ENCODE peak calls at places on chromosomes 16 and 17, in six cellular contexts. Z is activated effector memory CD4-positive, alpha-beta T cell treated with Interleukin-2 at 50 U/mL for 16 hours; I is OCI-LY7; S is NCI-H460; B is HEK293T; P is PC-3. N is an unnamed sample.

GRCh38 chr16:47037746-47038458 is 64.4 kb upstream of the DNAJA2 start:
- DNase-seq in B (peak; percentile 92), I (peak; percentile 88), Z (peak; percentile 84), P (peak; percentile 75), S (peak; percentile 75), N (peak; percentile 89)

GRCh38 chr17:17820457-17821158 is 16.2 kb downstream of the SREBF1 start:
- DNase-seq in B (no peak), S (no peak), I (no peak), P (no peak), Z (no peak), N (no peak)

GRCh38 chr16:2275476-2276450 is 7.8 kb upstream of the RNPS1 start:
- DNase-seq in S (no peak), P (no peak), B (no peak), I (no peak), Z (no peak), N (no peak)

GRCh38 chr17:8963665-8964258 is 1.7 kb downstream of the PIK3R5 start:
- DNase-seq in P (no peak), Z (no peak), S (no peak), B (no peak), I (no peak), N (no peak)

GRCh38 chr16:78742501-78743283 is 643.2 kb downstream of the WWOX start:
- DNase-seq in I (peak; percentile 13), P (no peak), B (peak; percentile 43), Z (peak; percentile 78), S (no peak), N (no peak)

GRCh38 chr17:340074-340473 is 12.5 kb downstream of the RPH3AL start:
- DNase-seq in P (no peak), Z (no peak), S (no peak), I (no peak), B (no peak), N (no peak)

GRCh38 chr16:83854420-83854819 is 44.5 kb upstream of the MLYCD start:
- DNase-seq in Z (no peak), B (no peak), I (no peak), S (no peak), P (no peak), N (no peak)

GRCh38 chr17:17810374-17811248 is 26.2 kb downstream of the SREBF1 start:
- DNase-seq in I (no peak), Z (no peak), S (no peak), B (peak; percentile 21), P (no peak), N (no peak)

GRCh38 chr16:8958344-8958808 is 5.3 kb downstream of the USP7 start:
- DNase-seq in B (no peak), Z (no peak), I (peak; percentile 33), P (peak; percentile 39), S (no peak), N (no peak)

GRCh38 chr17:81954131-81955057 is 6.6 kb downstream of the NOTUM start:
- DNase-seq in I (no peak), B (no peak), Z (no peak), P (no peak), S (no peak), N (no peak)

GRCh38 chr17:7045492-7046126 is 1.7 kb upstream of the SLC16A11 start:
- DNase-seq in I (peak; percentile 74), B (no peak), Z (no peak), S (peak; percentile 70), P (peak; percentile 82), N (no peak)

GRCh38 chr17:82828875-82829487 is 10.8 kb downstream of the ZNF750 start:
- DNase-seq in P (no peak), I (no peak), S (no peak), Z (no peak), B (no peak), N (no peak)

GRCh38 chr16:10240854-10241613 is 58.8 kb upstream of the GRIN2A start:
- DNase-seq in P (peak; percentile 6), S (no peak), B (no peak), I (no peak), Z (no peak), N (no peak)

GRCh38 chr17:41402161-41402560 is 4.8 kb upstream of the KRT31 start:
- DNase-seq in I (no peak), S (no peak), Z (no peak), B (no peak), P (no peak), N (no peak)

GRCh38 chr16:57616871-57617270 is 11.6 kb upstream of the ADGRG1 start:
- DNase-seq in B (no peak), S (no peak), I (no peak), P (no peak), Z (no peak), N (no peak)

GRCh38 chr17:75506888-75507287 is 8.4 kb downstream of the CASKIN2 start:
- DNase-seq in Z (no peak), I (no peak), P (no peak), S (no peak), B (no peak), N (no peak)

GRCh38 chr17:51155416-51155815 is 2.1 kb downstream of the NME1 start:
- DNase-seq in P (no peak), I (no peak), S (no peak), B (no peak), Z (no peak), N (no peak)

GRCh38 chr16:31025344-31025743 is 8.0 kb upstream of the STX4 start:
- DNase-seq in B (no peak), I (no peak), Z (no peak), S (no peak), P (no peak), N (no peak)

GRCh38 chr16:56691885-56692284 is 9.6 kb downstream of the MT1X start:
- DNase-seq in I (no peak), B (no peak), Z (no peak), P (peak; percentile 91), S (no peak), N (peak; percentile 79)

GRCh38 chr17:40017422-40018080 is 2.3 kb downstream of the CSF3 start:
- DNase-seq in P (no peak), S (no peak), I (no peak), Z (no peak), B (no peak), N (no peak)

GRCh38 chr17:62901544-62901943 is 64.5 kb upstream of the TANC2 start:
- DNase-seq in Z (no peak), S (no peak), P (no peak), B (no peak), I (no peak), N (no peak)

GRCh38 chr17:37710344-37710886 is 34.4 kb downstream of the HNF1B start:
- DNase-seq in Z (no peak), P (peak; percentile 10), S (no peak), B (peak; percentile 38), I (peak; percentile 25), N (peak; percentile 80)

GRCh38 chr16:51538707-51539604 is 387.9 kb upstream of the SALL1 start:
- DNase-seq in P (peak; percentile 2), S (no peak), Z (no peak), B (no peak), I (no peak), N (no peak)

GRCh38 chr17:17305282-17305801 is 2.2 kb downstream of the NT5M start:
- DNase-seq in I (peak; percentile 90), P (no peak), Z (peak; percentile 22), B (no peak), S (no peak), N (no peak)

GRCh38 chr17:82214012-82214628 is 1.5 kb upstream of the CCDC57 start:
- DNase-seq in Z (no peak), P (no peak), I (no peak), S (no peak), B (no peak), N (no peak)

GRCh38 chr17:75530837-75531723 is 5.6 kb downstream of the LLGL2 start:
- DNase-seq in I (no peak), B (no peak), P (no peak), S (no peak), Z (no peak), N (peak; percentile 43)

GRCh38 chr16:64390102-64390501 is 731.8 kb downstream of the CDH11 start:
- DNase-seq in B (no peak), S (no peak), P (no peak), Z (no peak), I (no peak), N (no peak)

GRCh38 chr16:13322357-13322756 is 421.0 kb downstream of the SHISA9 start:
- DNase-seq in B (no peak), Z (no peak), I (peak; percentile 66), P (no peak), S (no peak), N (no peak)

GRCh38 chr17:81567191-81567590 is 15.0 kb upstream of the FAAP100 start:
- DNase-seq in B (no peak), Z (no peak), S (no peak), I (no peak), P (no peak), N (no peak)

GRCh38 chr17:75914643-75915265 is 10.1 kb upstream of the MRPL38 start:
- DNase-seq in B (no peak), S (no peak), Z (no peak), I (no peak), P (no peak), N (no peak)

GRCh38 chr16:3173892-3174617 is 13.9 kb upstream of the OR1F1 start:
- DNase-seq in S (peak; percentile 66), Z (no peak), P (peak; percentile 49), I (peak; percentile 81), B (peak; percentile 66), N (no peak)